ENCODE peak calls at places on chromosomes 11 and 22, in nine cellular contexts. One of them, this sample, is unnamed.

GRCh38 chr22:27122561-27122960 is 465.2 kb downstream of the MIAT start:
- DNase-seq in stomach: no peak
- DNase-seq in spleen: no peak
- DNase-seq in A549: no peak
- DNase-seq in HCT116: no peak
- DNase-seq in body of pancreas: no peak
- DNase-seq in lower leg skin: no peak
- DNase-seq in transverse colon: no peak
- DNase-seq in tibial nerve: no peak
- DNase-seq in this sample: no peak

GRCh38 chr11:130580372-130580771 is 131.9 kb downstream of the ADAMTS15 start:
- DNase-seq in body of pancreas: no peak
- DNase-seq in transverse colon: no peak
- DNase-seq in stomach: no peak
- DNase-seq in HCT116: peak; percentile 21
- DNase-seq in tibial nerve: no peak
- DNase-seq in lower leg skin: no peak
- DNase-seq in A549: peak; percentile 77
- DNase-seq in spleen: no peak
- DNase-seq in this sample: peak; percentile 47

GRCh38 chr11:120334894-120335462 is 1.2 kb upstream of the ARHGEF12 start:
- DNase-seq in stomach: peak; percentile 64
- DNase-seq in body of pancreas: peak; percentile 70
- DNase-seq in tibial nerve: peak; percentile 97
- DNase-seq in HCT116: no peak
- DNase-seq in transverse colon: peak; percentile 74
- DNase-seq in spleen: no peak
- DNase-seq in lower leg skin: peak; percentile 86
- DNase-seq in A549: peak; percentile 76
- DNase-seq in this sample: peak; percentile 84

GRCh38 chr11:17700991-17701390 is 18.4 kb upstream of the MYOD1 start:
- DNase-seq in spleen: no peak
- DNase-seq in body of pancreas: no peak
- DNase-seq in lower leg skin: peak; percentile 20
- DNase-seq in A549: no peak
- DNase-seq in tibial nerve: no peak
- DNase-seq in HCT116: no peak
- DNase-seq in stomach: no peak
- DNase-seq in transverse colon: no peak
- DNase-seq in this sample: no peak

GRCh38 chr22:48855593-48856307 is 971.9 kb downstream of the BRD1 start:
- DNase-seq in lower leg skin: no peak
- DNase-seq in A549: no peak
- DNase-seq in transverse colon: no peak
- DNase-seq in stomach: no peak
- DNase-seq in body of pancreas: no peak
- DNase-seq in spleen: peak; percentile 56
- DNase-seq in HCT116: no peak
- DNase-seq in tibial nerve: no peak
- DNase-seq in this sample: no peak

GRCh38 chr22:50253046-50253580 is 2.0 kb upstream of the HDAC10 start:
- DNase-seq in stomach: no peak
- DNase-seq in lower leg skin: no peak
- DNase-seq in A549: no peak
- DNase-seq in tibial nerve: no peak
- DNase-seq in transverse colon: no peak
- DNase-seq in HCT116: no peak
- DNase-seq in spleen: no peak
- DNase-seq in body of pancreas: no peak
- DNase-seq in this sample: no peak

GRCh38 chr11:62588966-62589637 is 2.2 kb downstream of the TUT1 start:
- DNase-seq in spleen: peak; percentile 47
- DNase-seq in stomach: no peak
- DNase-seq in A549: no peak
- DNase-seq in tibial nerve: no peak
- DNase-seq in transverse colon: no peak
- DNase-seq in HCT116: no peak
- DNase-seq in lower leg skin: no peak
- DNase-seq in body of pancreas: no peak
- DNase-seq in this sample: no peak

GRCh38 chr11:8956860-8957259 is 7.4 kb downstream of the TMEM9B start:
- DNase-seq in A549: no peak
- DNase-seq in stomach: no peak
- DNase-seq in transverse colon: no peak
- DNase-seq in lower leg skin: no peak
- DNase-seq in spleen: no peak
- DNase-seq in tibial nerve: no peak
- DNase-seq in HCT116: no peak
- DNase-seq in body of pancreas: no peak
- DNase-seq in this sample: no peak

GRCh38 chr11:35304393-35304790 is 115.0 kb downstream of the SLC1A2 start:
- DNase-seq in HCT116: no peak
- DNase-seq in tibial nerve: no peak
- DNase-seq in body of pancreas: no peak
- DNase-seq in transverse colon: no peak
- DNase-seq in stomach: no peak
- DNase-seq in lower leg skin: no peak
- DNase-seq in A549: peak; percentile 71
- DNase-seq in spleen: no peak
- DNase-seq in this sample: no peak

GRCh38 chr11:19595840-19596751 is 116.5 kb upstream of the NAV2 start:
- DNase-seq in tibial nerve: no peak
- DNase-seq in spleen: no peak
- DNase-seq in HCT116: no peak
- DNase-seq in lower leg skin: peak; percentile 26
- DNase-seq in body of pancreas: no peak
- DNase-seq in stomach: no peak
- DNase-seq in transverse colon: no peak
- DNase-seq in A549: peak; percentile 38
- DNase-seq in this sample: no peak
- H3K4me3 ChIP-seq in tibial nerve: no peak overlapping the region
- H3K4me3 ChIP-seq in spleen: no peak overlapping the region
- H3K4me3 ChIP-seq in HCT116: no peak overlapping the region
- H3K4me3 ChIP-seq in lower leg skin: no peak overlapping the region
- H3K4me3 ChIP-seq in body of pancreas: no peak overlapping the region
- H3K4me3 ChIP-seq in stomach: no peak overlapping the region
- H3K4me3 ChIP-seq in transverse colon: no peak overlapping the region
- H3K4me3 ChIP-seq in A549: no peak overlapping the region
- H3K4me3 ChIP-seq in this sample: no peak overlapping the region

DNA sequence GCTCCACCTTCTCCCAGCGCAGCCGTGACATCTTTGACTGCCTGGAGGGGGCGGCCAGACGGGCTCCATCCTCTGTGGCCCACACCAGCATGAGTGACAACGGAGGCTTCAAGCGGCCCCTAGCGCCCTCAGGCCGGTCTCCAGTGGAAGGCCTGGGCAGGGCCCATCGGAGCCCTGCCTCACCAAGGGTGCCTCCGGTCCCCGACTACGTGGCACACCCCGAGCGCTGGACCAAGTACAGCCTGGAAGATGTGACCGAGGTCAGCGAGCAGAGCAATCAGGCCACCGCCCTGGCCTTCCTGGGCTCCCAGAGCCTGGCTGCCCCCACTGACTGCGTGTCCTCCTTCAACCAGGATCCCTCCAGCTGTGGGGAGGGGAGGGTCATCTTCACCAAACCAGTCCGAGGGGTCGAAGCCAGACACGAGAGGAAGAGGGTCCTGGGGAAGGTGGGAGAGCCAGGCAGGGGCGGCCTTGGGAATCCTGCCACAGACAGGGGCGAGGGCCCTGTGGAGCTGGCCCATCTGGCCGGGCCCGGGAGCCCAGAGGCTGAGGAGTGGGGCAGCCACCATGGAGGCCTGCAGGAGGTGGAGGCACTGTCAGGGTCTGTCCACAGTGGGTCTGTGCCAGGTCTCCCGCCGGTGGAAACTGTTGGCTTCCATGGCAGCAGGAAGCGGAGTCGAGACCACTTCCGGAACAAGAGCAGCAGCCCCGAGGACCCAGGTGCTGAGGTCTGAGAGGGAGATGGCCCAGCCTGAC is 2.5 kb downstream of the TSSC4 start:
- DNase-seq in transverse colon: no peak
- DNase-seq in spleen: peak; percentile 84
- DNase-seq in stomach: no peak
- DNase-seq in lower leg skin: no peak
- DNase-seq in A549: no peak
- DNase-seq in HCT116: no peak
- DNase-seq in body of pancreas: no peak
- DNase-seq in tibial nerve: no peak
- DNase-seq in this sample: no peak
- TF ChIP-seq POLR2A in transverse colon: no peak
- TF ChIP-seq POLR2A in spleen: no peak
- TF ChIP-seq POLR2A in stomach: no peak
- TF ChIP-seq POLR2A in lower leg skin: no peak
- TF ChIP-seq POLR2A in A549: no peak
- TF ChIP-seq POLR2A in HCT116: no peak
- TF ChIP-seq POLR2A in body of pancreas: no peak
- TF ChIP-seq POLR2A in tibial nerve: no peak
- TF ChIP-seq POLR2A in this sample: no peak

GRCh38 chr11:119030329-119031047 is at the start of gene SLC37A4:
- DNase-seq in stomach: peak; percentile 99
- DNase-seq in lower leg skin: peak; percentile 97
- DNase-seq in HCT116: peak; percentile 97
- DNase-seq in spleen: peak; percentile 100
- DNase-seq in tibial nerve: peak; percentile 94
- DNase-seq in transverse colon: peak; percentile 100
- DNase-seq in A549: peak; percentile 97
- DNase-seq in body of pancreas: peak; percentile 100
- DNase-seq in this sample: peak; percentile 99
- TF ChIP-seq CTCF in stomach: peak; percentile 97
- TF ChIP-seq CTCF in lower leg skin: no peak
- TF ChIP-seq CTCF in HCT116: no peak
- TF ChIP-seq CTCF in spleen: peak; percentile 90
- TF ChIP-seq CTCF in tibial nerve: peak; percentile 93
- TF ChIP-seq CTCF in transverse colon: no peak
- TF ChIP-seq CTCF in A549: peak; percentile 61
- TF ChIP-seq CTCF in body of pancreas: peak; percentile 98
- TF ChIP-seq CTCF in this sample: peak; percentile 83

DNA sequence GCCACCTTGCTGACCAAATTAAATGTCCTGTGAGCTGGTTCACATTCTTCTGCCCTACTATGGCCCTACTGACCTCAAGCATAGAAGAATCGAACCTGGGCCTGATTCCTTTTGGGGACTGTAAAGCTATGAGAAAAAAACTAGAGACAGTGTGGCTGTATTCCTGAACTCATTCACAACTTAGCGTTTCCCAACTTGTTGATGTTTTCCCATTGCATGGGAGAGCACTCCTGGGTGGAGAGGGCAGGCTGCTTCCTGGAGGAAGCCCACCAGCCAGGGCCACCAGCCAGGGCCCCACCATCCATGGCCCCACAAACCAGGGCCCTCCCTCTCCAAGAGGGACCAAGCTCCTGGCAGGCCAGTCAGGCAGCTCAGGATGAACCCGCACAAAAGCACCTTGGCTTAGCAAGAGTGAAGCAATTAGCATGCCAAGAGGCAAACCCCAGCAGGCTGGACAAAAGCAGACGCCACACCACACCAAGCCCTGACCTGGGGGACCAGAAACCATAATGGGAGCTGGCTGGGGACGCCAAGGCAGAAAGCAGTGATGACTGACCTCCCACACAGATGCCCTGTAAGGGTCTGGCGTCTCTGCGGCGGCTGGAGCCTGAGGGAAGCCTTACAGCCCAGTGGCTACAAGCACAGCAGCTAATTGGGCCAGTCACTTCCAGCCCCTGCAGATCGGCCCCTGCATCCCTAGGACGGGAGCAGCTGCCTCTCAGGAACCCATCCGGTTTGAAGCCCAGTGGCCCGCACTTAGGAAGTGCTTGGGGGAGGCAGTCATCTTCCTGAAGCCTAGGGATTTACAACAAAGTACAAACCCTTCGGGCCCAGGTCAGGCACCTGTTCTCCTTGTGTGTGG is 2.1 kb downstream of the CERK start:
- DNase-seq in spleen: no peak
- DNase-seq in body of pancreas: no peak
- DNase-seq in lower leg skin: no peak
- DNase-seq in A549: no peak
- DNase-seq in HCT116: no peak
- DNase-seq in transverse colon: no peak
- DNase-seq in stomach: no peak
- DNase-seq in tibial nerve: no peak
- DNase-seq in this sample: no peak
- H3K4me3 ChIP-seq in spleen: peak overlapping the region; percentile 84
- H3K4me3 ChIP-seq in body of pancreas: no peak overlapping the region
- H3K4me3 ChIP-seq in lower leg skin: no peak overlapping the region
- H3K4me3 ChIP-seq in A549: no peak overlapping the region
- H3K4me3 ChIP-seq in HCT116: no peak overlapping the region
- H3K4me3 ChIP-seq in transverse colon: no peak overlapping the region
- H3K4me3 ChIP-seq in stomach: peak overlapping the region; percentile 86
- H3K4me3 ChIP-seq in tibial nerve: no peak overlapping the region
- H3K4me3 ChIP-seq in this sample: no peak overlapping the region

GRCh38 chr11:119016216-119017009 is 1.7 kb downstream of the RPS25 start:
- DNase-seq in A549: no peak
- DNase-seq in spleen: peak; percentile 34
- DNase-seq in body of pancreas: no peak
- DNase-seq in tibial nerve: no peak
- DNase-seq in lower leg skin: no peak
- DNase-seq in transverse colon: no peak
- DNase-seq in HCT116: no peak
- DNase-seq in stomach: no peak
- DNase-seq in this sample: no peak
- TF ChIP-seq POLR2A in A549: no peak
- TF ChIP-seq POLR2A in spleen: no peak
- TF ChIP-seq POLR2A in body of pancreas: no peak
- TF ChIP-seq POLR2A in tibial nerve: no peak
- TF ChIP-seq POLR2A in lower leg skin: no peak
- TF ChIP-seq POLR2A in transverse colon: no peak
- TF ChIP-seq POLR2A in HCT116: no peak
- TF ChIP-seq POLR2A in stomach: no peak
- TF ChIP-seq POLR2A in this sample: no peak

GRCh38 chr11:97087419-97087818 is 697.6 kb downstream of the JRKL start:
- DNase-seq in stomach: no peak
- DNase-seq in spleen: no peak
- DNase-seq in transverse colon: no peak
- DNase-seq in A549: no peak
- DNase-seq in tibial nerve: no peak
- DNase-seq in body of pancreas: no peak
- DNase-seq in HCT116: no peak
- DNase-seq in lower leg skin: no peak
- DNase-seq in this sample: no peak

GRCh38 chr11:97092823-97093222 is 703.0 kb downstream of the JRKL start:
- DNase-seq in spleen: no peak
- DNase-seq in body of pancreas: no peak
- DNase-seq in HCT116: no peak
- DNase-seq in lower leg skin: no peak
- DNase-seq in tibial nerve: no peak
- DNase-seq in A549: no peak
- DNase-seq in transverse colon: no peak
- DNase-seq in stomach: no peak
- DNase-seq in this sample: no peak
- TF ChIP-seq CTCF in spleen: no peak
- TF ChIP-seq CTCF in body of pancreas: no peak
- TF ChIP-seq CTCF in HCT116: no peak
- TF ChIP-seq CTCF in lower leg skin: no peak
- TF ChIP-seq CTCF in tibial nerve: no peak
- TF ChIP-seq CTCF in A549: no peak
- TF ChIP-seq CTCF in transverse colon: no peak
- TF ChIP-seq CTCF in stomach: no peak
- TF ChIP-seq CTCF in this sample: no peak